ENCODE peak calls at places on chromosomes 16 and 17, in seven cellular contexts. One of them, this sample, is unnamed. For H3K4me1, the result is how much of the 10 kb centered on the place peaks cover.

GRCh38 chr16:86495357-86495701 is 15.0 kb upstream of the FOXF1 start:
- DNase-seq in CD8-positive, alpha-beta memory T cell: no peak
- DNase-seq in right cardiac atrium: no peak
- DNase-seq in ovary: no peak
- DNase-seq in testis: no peak
- DNase-seq in fibroblast of lung: no peak
- DNase-seq in CD8-positive, alpha-beta T cell: no peak
- DNase-seq in this sample: no peak

GRCh38 chr17:47829870-47830269 is 1.5 kb downstream of the MRPL10 start:
- DNase-seq in right cardiac atrium: no peak
- DNase-seq in testis: no peak
- DNase-seq in fibroblast of lung: no peak
- DNase-seq in ovary: no peak
- DNase-seq in CD8-positive, alpha-beta T cell: peak
- DNase-seq in CD8-positive, alpha-beta memory T cell: peak
- DNase-seq in this sample: no peak

GRCh38 chr17:50279181-50279526 is 4.9 kb downstream of the TMEM92 start:
- DNase-seq in ovary: no peak
- DNase-seq in testis: no peak
- DNase-seq in CD8-positive, alpha-beta memory T cell: no peak
- DNase-seq in right cardiac atrium: no peak
- DNase-seq in fibroblast of lung: no peak
- DNase-seq in CD8-positive, alpha-beta T cell: no peak
- DNase-seq in this sample: no peak

GRCh38 chr16:4091638-4092037 is 24.6 kb downstream of the ADCY9 start:
- DNase-seq in right cardiac atrium: no peak
- DNase-seq in testis: no peak
- DNase-seq in fibroblast of lung: no peak
- DNase-seq in CD8-positive, alpha-beta T cell: no peak
- DNase-seq in ovary: no peak
- DNase-seq in CD8-positive, alpha-beta memory T cell: no peak
- DNase-seq in this sample: no peak

GRCh38 chr16:78762222-78762621 is 662.8 kb downstream of the WWOX start:
- DNase-seq in CD8-positive, alpha-beta memory T cell: no peak
- DNase-seq in right cardiac atrium: no peak
- DNase-seq in fibroblast of lung: no peak
- DNase-seq in testis: no peak
- DNase-seq in ovary: no peak
- DNase-seq in CD8-positive, alpha-beta T cell: no peak
- DNase-seq in this sample: no peak

GRCh38 chr17:62824290-62825135 is 16.4 kb upstream of the MARCHF10 start:
- DNase-seq in CD8-positive, alpha-beta T cell: no peak
- DNase-seq in right cardiac atrium: no peak
- DNase-seq in testis: no peak
- DNase-seq in fibroblast of lung: peak
- DNase-seq in ovary: no peak
- DNase-seq in CD8-positive, alpha-beta memory T cell: no peak
- DNase-seq in this sample: no peak

GRCh38 chr17:72651988-72652387 is 440.5 kb downstream of the SLC39A11 start:
- DNase-seq in testis: no peak
- DNase-seq in ovary: no peak
- DNase-seq in fibroblast of lung: no peak
- DNase-seq in right cardiac atrium: no peak
- DNase-seq in CD8-positive, alpha-beta memory T cell: no peak
- DNase-seq in CD8-positive, alpha-beta T cell: no peak
- DNase-seq in this sample: no peak

GRCh38 chr17:45106101-45106500 is 26.2 kb downstream of the PLCD3 start:
- DNase-seq in ovary: no peak
- DNase-seq in testis: no peak
- DNase-seq in CD8-positive, alpha-beta memory T cell: no peak
- DNase-seq in CD8-positive, alpha-beta T cell: no peak
- DNase-seq in right cardiac atrium: peak
- DNase-seq in fibroblast of lung: no peak
- DNase-seq in this sample: no peak

GRCh38 chr16:19179890-19180490 is 11.9 kb downstream of the SYT17 start:
- DNase-seq in CD8-positive, alpha-beta memory T cell: no peak
- DNase-seq in fibroblast of lung: peak
- DNase-seq in right cardiac atrium: peak
- DNase-seq in ovary: no peak
- DNase-seq in CD8-positive, alpha-beta T cell: peak
- DNase-seq in testis: peak
- DNase-seq in this sample: peak

GRCh38 chr16:30581462-30581861 is 4.0 kb downstream of the ZNF785 start:
- DNase-seq in CD8-positive, alpha-beta memory T cell: no peak
- DNase-seq in ovary: peak
- DNase-seq in fibroblast of lung: no peak
- DNase-seq in testis: no peak
- DNase-seq in right cardiac atrium: no peak
- DNase-seq in CD8-positive, alpha-beta T cell: no peak
- DNase-seq in this sample: no peak

GRCh38 chr17:42061641-42062487 is 11.5 kb upstream of the C17orf113 start:
- DNase-seq in testis: no peak
- DNase-seq in CD8-positive, alpha-beta T cell: no peak
- DNase-seq in CD8-positive, alpha-beta memory T cell: no peak
- DNase-seq in fibroblast of lung: no peak
- DNase-seq in right cardiac atrium: no peak
- DNase-seq in ovary: no peak
- DNase-seq in this sample: no peak

GRCh38 chr16:84836234-84836647 is 16.5 kb downstream of the CRISPLD2 start:
- DNase-seq in right cardiac atrium: peak
- DNase-seq in CD8-positive, alpha-beta T cell: no peak
- DNase-seq in ovary: peak
- DNase-seq in CD8-positive, alpha-beta memory T cell: no peak
- DNase-seq in fibroblast of lung: peak
- DNase-seq in testis: peak
- DNase-seq in this sample: peak

GRCh38 chr17:45575126-45575885 is 84.8 kb upstream of the PLEKHM1 start:
- DNase-seq in CD8-positive, alpha-beta memory T cell: no peak
- DNase-seq in right cardiac atrium: no peak
- DNase-seq in CD8-positive, alpha-beta T cell: no peak
- DNase-seq in ovary: no peak
- DNase-seq in testis: no peak
- DNase-seq in fibroblast of lung: no peak
- DNase-seq in this sample: no peak

GRCh38 chr16:27995378-27995777 is 68.1 kb downstream of the GSG1L start:
- DNase-seq in right cardiac atrium: no peak
- DNase-seq in ovary: no peak
- DNase-seq in CD8-positive, alpha-beta memory T cell: no peak
- DNase-seq in testis: no peak
- DNase-seq in fibroblast of lung: no peak
- DNase-seq in CD8-positive, alpha-beta T cell: no peak
- DNase-seq in this sample: no peak

GRCh38 chr17:28816540-28816939 is 26.1 kb downstream of the FAM222B start:
- DNase-seq in testis: no peak
- DNase-seq in CD8-positive, alpha-beta T cell: no peak
- DNase-seq in CD8-positive, alpha-beta memory T cell: no peak
- DNase-seq in ovary: no peak
- DNase-seq in right cardiac atrium: no peak
- DNase-seq in fibroblast of lung: no peak
- DNase-seq in this sample: no peak

GRCh38 chr16:8237452-8237851 is 352.9 kb downstream of the TMEM114 start:
- DNase-seq in testis: no peak
- DNase-seq in CD8-positive, alpha-beta memory T cell: no peak
- DNase-seq in CD8-positive, alpha-beta T cell: no peak
- DNase-seq in ovary: no peak
- DNase-seq in right cardiac atrium: no peak
- DNase-seq in fibroblast of lung: no peak
- DNase-seq in this sample: no peak

DNA sequence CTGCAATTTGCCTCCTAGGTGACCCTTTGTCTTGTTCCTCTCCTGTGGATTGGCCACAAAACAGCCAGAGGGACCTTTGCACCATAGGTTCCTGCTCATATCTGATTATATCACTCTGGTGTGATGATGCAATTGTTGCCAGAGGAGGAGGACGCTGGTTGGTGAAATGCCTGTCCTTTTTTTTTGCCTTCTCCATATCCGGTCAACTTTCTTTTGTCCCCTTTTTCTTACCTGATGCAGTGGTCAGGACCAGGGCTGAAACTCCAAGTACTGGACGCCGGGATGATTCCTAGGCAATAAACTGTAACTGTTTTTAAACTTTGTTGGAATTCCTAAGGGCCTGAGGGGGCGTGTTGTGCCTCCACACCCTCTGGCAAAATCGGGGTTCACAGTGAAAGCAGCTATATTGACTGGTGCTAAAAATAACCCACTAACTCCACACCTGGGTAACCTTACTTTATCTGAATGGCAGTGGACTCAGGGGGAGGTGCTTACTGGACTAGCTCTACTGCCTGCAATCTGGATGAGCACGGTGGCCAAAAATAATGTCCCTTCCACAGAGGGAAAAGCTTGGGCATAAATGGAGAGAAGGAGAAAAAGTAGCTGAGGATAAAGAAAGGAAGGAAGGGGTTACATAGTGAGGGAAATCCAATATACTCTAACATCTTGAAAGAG is 28.3 kb upstream of the ZNF423 start:
- DNase-seq in ovary: no peak
- DNase-seq in testis: no peak
- DNase-seq in fibroblast of lung: no peak
- DNase-seq in CD8-positive, alpha-beta memory T cell: no peak
- DNase-seq in CD8-positive, alpha-beta T cell: no peak
- DNase-seq in right cardiac atrium: no peak
- DNase-seq in this sample: no peak
- H3K4me3 ChIP-seq in ovary: no peak
- H3K4me3 ChIP-seq in testis: no peak
- H3K4me3 ChIP-seq in fibroblast of lung: no peak
- H3K4me3 ChIP-seq in CD8-positive, alpha-beta memory T cell: no peak
- H3K4me3 ChIP-seq in CD8-positive, alpha-beta T cell: no peak
- H3K4me3 ChIP-seq in right cardiac atrium: no peak
- H3K4me3 ChIP-seq in this sample: no peak

GRCh38 chr17:1034652-1035210 is 37.8 kb downstream of the TIMM22 start:
- DNase-seq in ovary: no peak
- DNase-seq in CD8-positive, alpha-beta memory T cell: no peak
- DNase-seq in CD8-positive, alpha-beta T cell: no peak
- DNase-seq in right cardiac atrium: no peak
- DNase-seq in testis: no peak
- DNase-seq in fibroblast of lung: no peak
- DNase-seq in this sample: no peak
- H3K4me1 ChIP-seq in ovary: under half
- H3K4me1 ChIP-seq in CD8-positive, alpha-beta memory T cell: under half
- H3K4me1 ChIP-seq in CD8-positive, alpha-beta T cell: under half
- H3K4me1 ChIP-seq in right cardiac atrium: under half
- H3K4me1 ChIP-seq in testis: under half
- H3K4me1 ChIP-seq in fibroblast of lung: under half
- H3K4me1 ChIP-seq in this sample: under half

DNA sequence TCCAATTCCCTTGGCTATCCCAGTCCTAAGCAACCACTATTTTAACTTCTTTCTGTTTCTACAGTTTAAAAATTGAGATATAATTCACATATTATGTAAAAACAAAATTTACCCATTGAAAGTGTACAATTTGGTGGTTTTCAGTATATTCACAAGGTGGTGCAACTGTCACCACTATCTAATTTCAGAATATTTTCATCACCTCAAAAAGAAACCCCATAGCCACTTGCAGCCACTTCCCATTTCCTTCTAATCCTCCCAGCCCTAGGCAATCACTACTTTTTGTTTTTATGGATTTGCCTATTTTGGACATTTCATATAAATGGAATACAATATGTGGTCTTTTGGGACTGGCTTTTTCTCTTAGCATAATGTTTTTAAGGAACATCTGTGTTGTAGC is 36.1 kb upstream of the NACA2 start:
- DNase-seq in fibroblast of lung: no peak
- DNase-seq in ovary: no peak
- DNase-seq in CD8-positive, alpha-beta T cell: no peak
- DNase-seq in CD8-positive, alpha-beta memory T cell: no peak
- DNase-seq in right cardiac atrium: no peak
- DNase-seq in testis: no peak
- DNase-seq in this sample: no peak
- H3K27ac ChIP-seq in fibroblast of lung: no peak
- H3K27ac ChIP-seq in ovary: no peak
- H3K27ac ChIP-seq in CD8-positive, alpha-beta T cell: no peak
- H3K27ac ChIP-seq in CD8-positive, alpha-beta memory T cell: no peak
- H3K27ac ChIP-seq in right cardiac atrium: no peak
- H3K27ac ChIP-seq in testis: no peak
- H3K27ac ChIP-seq in this sample: no peak

DNA sequence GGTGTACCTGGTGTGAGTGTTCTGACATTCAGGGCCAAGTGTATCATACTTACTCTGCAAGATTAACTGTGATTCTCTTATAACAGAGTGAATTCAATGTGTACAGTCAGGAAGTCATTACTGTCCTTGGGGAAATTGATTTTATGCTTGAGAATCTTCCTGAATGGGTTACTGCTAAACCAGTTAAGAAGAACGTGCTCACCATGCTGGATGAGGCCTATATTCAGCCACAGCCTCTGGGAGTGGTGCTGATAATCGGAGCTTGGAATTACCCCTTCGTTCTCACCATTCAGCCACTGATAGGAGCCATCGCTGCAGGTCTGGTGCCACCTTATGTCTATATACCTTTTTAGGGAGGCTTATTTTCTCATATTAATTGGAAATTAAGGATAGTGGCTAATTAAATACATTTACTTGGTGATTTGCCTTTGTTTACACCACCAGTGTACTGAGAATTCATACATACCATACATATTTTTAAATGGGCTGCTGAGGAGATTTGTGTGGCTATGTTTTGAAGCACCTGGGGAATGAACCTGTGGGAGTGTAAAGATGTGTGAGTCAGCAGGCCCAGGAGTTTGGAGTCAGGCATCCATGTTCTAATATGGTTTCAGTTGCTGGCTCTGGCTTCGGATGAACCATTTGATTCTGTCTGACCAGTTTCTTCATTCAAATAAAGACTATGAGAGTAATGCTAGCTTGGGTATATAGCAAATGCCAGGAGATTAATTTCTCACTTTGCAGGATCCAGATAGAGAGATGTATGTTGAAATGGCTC is 3.1 kb downstream of the ALDH3A2 start:
- DNase-seq in ovary: no peak
- DNase-seq in CD8-positive, alpha-beta memory T cell: no peak
- DNase-seq in fibroblast of lung: no peak
- DNase-seq in right cardiac atrium: no peak
- DNase-seq in CD8-positive, alpha-beta T cell: no peak
- DNase-seq in testis: no peak
- DNase-seq in this sample: no peak
- H3K4me3 ChIP-seq in ovary: no peak
- H3K4me3 ChIP-seq in CD8-positive, alpha-beta memory T cell: no peak
- H3K4me3 ChIP-seq in fibroblast of lung: no peak
- H3K4me3 ChIP-seq in right cardiac atrium: no peak
- H3K4me3 ChIP-seq in CD8-positive, alpha-beta T cell: no peak
- H3K4me3 ChIP-seq in testis: no peak
- H3K4me3 ChIP-seq in this sample: no peak

GRCh38 chr17:77320046-77320445 is 179.3 kb downstream of the SEC14L1 start:
- DNase-seq in ovary: peak
- DNase-seq in right cardiac atrium: peak
- DNase-seq in testis: no peak
- DNase-seq in CD8-positive, alpha-beta T cell: no peak
- DNase-seq in fibroblast of lung: peak
- DNase-seq in CD8-positive, alpha-beta memory T cell: no peak
- DNase-seq in this sample: no peak
- H3K4me1 ChIP-seq in ovary: under half
- H3K4me1 ChIP-seq in right cardiac atrium: under half
- H3K4me1 ChIP-seq in testis: half or more
- H3K4me1 ChIP-seq in CD8-positive, alpha-beta T cell: under half
- H3K4me1 ChIP-seq in fibroblast of lung: under half
- H3K4me1 ChIP-seq in CD8-positive, alpha-beta memory T cell: under half
- H3K4me1 ChIP-seq in this sample: under half

This sample was measured in aorta.